ENCODE peak calls at places on chromosomes 5 and 9, in five cellular contexts. O, H, L, V and D are unnamed samples.

GRCh38 chr9:79492092-79492995 is 79.4 kb upstream of the TLE4 start:
- DNase-seq in O (no peak), H (no peak), L (no peak), V (no peak), D (peak; percentile 49)

GRCh38 chr9:129386812-129387177 is 208.7 kb upstream of the IER5L start:
- DNase-seq in O (no peak), H (no peak), L (no peak), V (no peak), D (no peak)

GRCh38 chr5:153523831-153524230 is 33.4 kb downstream of the GRIA1 start:
- DNase-seq in O (peak; percentile 64), H (no peak), L (no peak), V (no peak), D (no peak)

GRCh38 chr9:117725426-117725887 is 21.3 kb downstream of the TLR4 start:
- DNase-seq in O (peak; percentile 75), H (no peak), L (no peak), V (no peak), D (no peak)

GRCh38 chr5:80250801-80251200 is 5.0 kb downstream of the SERINC5 start:
- DNase-seq in O (no peak), H (no peak), L (no peak), V (no peak), D (no peak)

GRCh38 chr9:104725014-104725413 is 22.5 kb upstream of the NIPSNAP3A start:
- DNase-seq in O (no peak), H (no peak), L (no peak), V (no peak), D (no peak)

GRCh38 chr9:96522371-96522770 is 72.4 kb downstream of the HABP4 start:
- DNase-seq in O (no peak), H (no peak), L (no peak), V (no peak), D (no peak)

GRCh38 chr9:77475641-77476473 is 172.3 kb downstream of the GNA14 start:
- DNase-seq in O (no peak), H (no peak), L (no peak), V (no peak), D (no peak)

GRCh38 chr9:126336350-126337335 is 10.0 kb downstream of the MVB12B start:
- DNase-seq in O (no peak), H (no peak), L (no peak), V (no peak), D (no peak)

GRCh38 chr5:77306531-77306930 is 96.1 kb downstream of the PDE8B start:
- DNase-seq in O (no peak), H (no peak), L (no peak), V (no peak), D (peak; percentile 26)

GRCh38 chr5:14201325-14202061 is 58.4 kb downstream of the TRIO start:
- DNase-seq in O (peak; percentile 58), H (no peak), L (no peak), V (no peak), D (no peak)

GRCh38 chr5:14202462-14202861 is 59.3 kb downstream of the TRIO start:
- DNase-seq in O (peak; percentile 81), H (no peak), L (no peak), V (no peak), D (no peak)

GRCh38 chr5:14204785-14205321 is 61.7 kb downstream of the TRIO start:
- DNase-seq in O (peak; percentile 88), H (no peak), L (no peak), V (no peak), D (peak; percentile 31)

GRCh38 chr5:14206028-14206725 is 63.0 kb downstream of the TRIO start:
- DNase-seq in O (peak; percentile 75), H (no peak), L (no peak), V (no peak), D (no peak)

DNA sequence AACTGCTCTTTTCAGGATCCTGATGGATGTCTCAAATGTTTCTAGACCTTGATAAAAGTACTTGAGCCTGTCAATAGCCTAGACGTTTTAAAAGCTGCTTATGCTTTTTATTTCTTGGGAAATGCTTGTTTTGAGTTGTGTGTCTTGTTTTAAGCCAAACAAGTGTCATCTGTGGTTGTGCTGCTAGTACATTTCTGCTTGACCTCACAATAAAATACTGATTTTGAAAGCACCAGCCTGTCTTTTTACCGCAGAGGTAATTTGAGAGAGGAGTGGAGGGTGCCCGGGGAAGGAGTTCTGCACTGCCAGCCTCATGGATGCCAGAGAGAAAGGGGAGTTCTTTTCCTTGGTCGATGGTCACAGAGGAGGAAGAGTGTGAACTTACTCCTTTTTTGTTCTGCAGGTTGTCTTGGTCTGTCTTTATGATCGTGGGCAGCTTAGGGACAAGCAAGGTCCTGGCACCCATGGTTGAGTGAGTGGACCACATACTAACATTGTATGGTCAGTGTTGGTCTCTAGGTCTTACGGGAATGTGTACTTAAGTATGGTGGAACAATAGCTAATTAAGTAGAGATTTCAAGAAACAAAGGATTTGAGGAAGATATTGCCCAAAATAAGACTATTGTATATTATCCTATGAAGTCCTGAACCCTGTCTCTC is 61.0 kb downstream of the TRIO start:
- DNase-seq in O (peak; percentile 50), H (no peak), L (no peak), V (no peak), D (no peak)
- H3K9ac ChIP-seq in O (peak overlapping the region; percentile 85), H (no peak overlapping the region), L (no peak overlapping the region), V (no peak overlapping the region), D (no peak overlapping the region)

GRCh38 chr9:90444609-90445008 is 198.0 kb downstream of the DIRAS2 start:
- DNase-seq in O (no peak), H (no peak), L (no peak), V (no peak), D (no peak)

GRCh38 chr9:90447773-90448172 is 194.9 kb downstream of the DIRAS2 start:
- DNase-seq in O (no peak), H (no peak), L (no peak), V (no peak), D (no peak)

GRCh38 chr9:90442738-90443137 is 199.9 kb downstream of the DIRAS2 start:
- DNase-seq in O (no peak), H (no peak), L (no peak), V (no peak), D (no peak)

GRCh38 chr9:90441814-90442213 is 200.8 kb downstream of the DIRAS2 start:
- DNase-seq in O (no peak), H (no peak), L (no peak), V (no peak), D (no peak)

GRCh38 chr9:90445391-90445790 is 197.2 kb downstream of the DIRAS2 start:
- DNase-seq in O (no peak), H (no peak), L (no peak), V (no peak), D (no peak)
- H2BK12ac ChIP-seq in O (no peak overlapping the region), H (no peak overlapping the region), L (no peak overlapping the region), V (no peak overlapping the region), D (no peak overlapping the region)

GRCh38 chr5:173457482-173457881 is 129.3 kb upstream of the STC2 start:
- DNase-seq in O (peak; percentile 86), H (no peak), L (no peak), V (no peak), D (no peak)
- H3K23ac ChIP-seq in O (no peak overlapping the region), H (no peak overlapping the region), L (no peak overlapping the region), V (no peak overlapping the region), D (no peak overlapping the region)

GRCh38 chr5:173204185-173204979 is 30.6 kb downstream of the NKX2-5 start:
- DNase-seq in O (peak; percentile 37), H (no peak), L (no peak), V (no peak), D (peak; percentile 13)

GRCh38 chr5:173202266-173202875 is 32.6 kb downstream of the NKX2-5 start:
- DNase-seq in O (no peak), H (peak; percentile 52), L (no peak), V (no peak), D (no peak)

GRCh38 chr5:173198049-173198448 is 37.0 kb downstream of the NKX2-5 start:
- DNase-seq in O (no peak), H (no peak), L (no peak), V (no peak), D (no peak)

GRCh38 chr5:173200356-173200755 is 34.6 kb downstream of the NKX2-5 start:
- DNase-seq in O (no peak), H (no peak), L (no peak), V (no peak), D (no peak)

DNA sequence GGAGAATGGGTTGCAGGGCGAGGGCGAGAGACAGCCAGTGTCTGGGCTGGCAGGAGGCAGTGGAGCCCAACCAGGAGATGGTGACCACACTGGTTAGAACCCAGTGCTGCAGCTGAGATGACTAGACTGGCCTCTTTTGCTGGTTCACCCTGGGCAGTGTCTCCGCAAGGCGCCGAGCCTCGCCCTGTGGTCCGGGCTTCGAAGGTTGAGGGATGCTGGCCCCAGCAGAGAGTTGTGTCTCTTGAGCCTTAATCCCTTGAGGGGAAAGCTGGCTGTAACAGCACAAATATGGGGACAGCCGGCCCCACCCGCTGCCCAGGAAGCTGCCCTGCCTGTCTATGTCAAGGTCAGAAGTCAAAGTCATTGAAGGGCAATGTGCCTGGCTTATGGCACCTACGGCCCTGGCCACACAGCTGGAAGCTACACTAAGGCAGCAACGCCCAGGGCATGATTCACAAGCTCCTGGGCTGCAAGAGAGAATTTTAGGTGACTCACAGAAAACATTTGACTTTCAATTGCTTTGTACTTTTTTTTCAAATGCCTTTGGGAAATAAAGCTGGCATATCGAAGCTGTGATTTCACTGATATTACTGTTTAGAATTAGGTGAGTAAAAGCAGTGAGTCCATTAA is 33.3 kb downstream of the NKX2-5 start:
- DNase-seq in O (peak; percentile 64), H (no peak), L (no peak), V (no peak), D (peak; percentile 70)
- H3K9ac ChIP-seq in O (peak overlapping the region; percentile 50), H (no peak overlapping the region), L (peak overlapping the region; percentile 71), V (no peak overlapping the region), D (no peak overlapping the region)

GRCh38 chr9:1337169-1337568 is 287.0 kb downstream of the DMRT2 start:
- DNase-seq in O (no peak), H (no peak), L (no peak), V (no peak), D (peak; percentile 35)
- H2BK12ac ChIP-seq in O (no peak overlapping the region), H (no peak overlapping the region), L (no peak overlapping the region), V (no peak overlapping the region), D (no peak overlapping the region)

GRCh38 chr5:134561871-134562296 is 36.4 kb downstream of the JADE2 start:
- DNase-seq in O (peak; percentile 34), H (no peak), L (peak; percentile 33), V (peak; percentile 60), D (no peak)
- H3K23ac ChIP-seq in O (no peak overlapping the region), H (no peak overlapping the region), L (peak overlapping the region; percentile 75), V (no peak overlapping the region), D (no peak overlapping the region)

DNA sequence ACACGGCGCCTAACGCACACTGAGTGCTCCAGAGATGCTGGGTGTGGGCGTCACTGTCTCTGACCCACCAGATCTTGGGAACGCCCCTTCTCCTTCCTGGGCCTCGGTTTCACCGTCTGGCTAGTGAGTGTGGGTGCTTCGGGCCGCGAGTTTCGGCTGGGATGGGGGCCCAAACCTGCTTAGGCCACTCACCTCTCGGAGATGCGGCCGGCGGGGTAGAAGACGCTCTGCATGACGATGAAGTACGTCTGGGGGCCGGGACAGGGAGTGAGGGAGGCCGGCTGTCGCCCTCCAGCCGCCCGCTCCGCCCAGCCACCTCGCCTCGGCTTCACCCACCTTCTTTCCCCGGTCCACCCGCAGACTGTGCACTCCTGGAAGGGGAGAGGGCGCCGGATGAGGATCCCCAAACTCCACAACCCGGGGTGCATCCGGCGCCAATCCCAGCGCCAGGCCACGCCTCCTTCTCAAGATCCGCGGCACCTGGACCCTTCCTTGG is 3.6 kb downstream of the PIP5KL1 start:
- DNase-seq in O (peak; percentile 48), H (no peak), L (no peak), V (no peak), D (peak; percentile 61)
- H3K9ac ChIP-seq in O (peak overlapping the region; percentile 71), H (peak overlapping the region; percentile 46), L (peak overlapping the region; percentile 32), V (peak overlapping the region; percentile 48), D (no peak overlapping the region)

GRCh38 chr5:90297045-90297764 is 112.4 kb downstream of the CETN3 start:
- DNase-seq in O (no peak), H (no peak), L (no peak), V (peak; percentile 37), D (no peak)
- H2BK12ac ChIP-seq in O (no peak overlapping the region), H (no peak overlapping the region), L (no peak overlapping the region), V (no peak overlapping the region), D (no peak overlapping the region)